ENCODE peak calls at places on chromosomes 4 and X, in eight cellular contexts. P is GM12878, O is neural progenitor cell, L is HCT116, M is IMR-90, D is mesendoderm, C is H9, F is fibroblast of lung. B is an unnamed sample.

GRCh38 chr4:136012250-136012649 is 1520.0 kb downstream of the PCDH18 start:
- DNase-seq in P (no peak), O (peak), L (no peak), M (no peak), D (peak), C (no peak), F (peak), B (no peak)

GRCh38 chrX:136584545-136584944 is 52.5 kb downstream of the VGLL1 start:
- DNase-seq in P (no peak), O (no peak), L (no peak), M (no peak), D (no peak), C (no peak), F (no peak), B (no peak)

GRCh38 chrX:36868592-36868991 is 139.6 kb upstream of the FAM47C start:
- DNase-seq in P (no peak), O (no peak), L (no peak), M (no peak), D (no peak), C (no peak), F (no peak), B (no peak)

GRCh38 chrX:136251042-136251991 is at the start of gene MAP7D3:
- DNase-seq in P (no peak), O (peak), L (peak), M (peak), D (peak), C (peak), F (peak), B (peak)

GRCh38 chr4:41679991-41680390 is 68.5 kb downstream of the PHOX2B start:
- DNase-seq in P (no peak), O (no peak), L (no peak), M (peak), D (peak), C (no peak), F (no peak), B (peak)

GRCh38 chr4:39976945-39977488 is 694 bp downstream of the PDS5A start:
- DNase-seq in P (no peak), O (peak), L (no peak), M (no peak), D (peak), C (peak), F (peak), B (no peak)

GRCh38 chrX:39815621-39816020 is 282.1 kb downstream of the BCOR start:
- DNase-seq in P (no peak), O (no peak), L (no peak), M (peak), D (peak), C (peak), F (no peak), B (no peak)

GRCh38 chr4:86848732-86849617 is at the start of gene SLC10A6:
- DNase-seq in P (no peak), O (no peak), L (no peak), M (no peak), D (no peak), C (no peak), F (no peak), B (peak)

GRCh38 chrX:153769158-153769864 is 5.3 kb downstream of the PLXNB3 start:
- DNase-seq in P (no peak), O (no peak), L (no peak), M (no peak), D (no peak), C (peak), F (no peak), B (no peak)

GRCh38 chr4:6732441-6733357 is 16.7 kb downstream of the BLOC1S4 start:
- DNase-seq in P (no peak), O (no peak), L (peak), M (peak), D (peak), C (no peak), F (peak), B (peak)

GRCh38 chr4:41141910-41142309 is 72.4 kb downstream of the APBB2 start:
- DNase-seq in P (no peak), O (no peak), L (no peak), M (peak), D (no peak), C (no peak), F (peak), B (no peak)

GRCh38 chrX:148310402-148311200 is 189.8 kb upstream of the AFF2 start:
- DNase-seq in P (peak), O (no peak), L (no peak), M (no peak), D (no peak), C (no peak), F (no peak), B (no peak)

GRCh38 chr4:100017627-100018310 is 67.7 kb upstream of the H2AZ1 start:
- DNase-seq in P (no peak), O (no peak), L (no peak), M (peak), D (no peak), C (no peak), F (no peak), B (peak)

GRCh38 chrX:140766024-140766611 is 56.6 kb downstream of the LINC00632 start:
- DNase-seq in P (no peak), O (peak), L (no peak), M (peak), D (peak), C (peak), F (peak), B (no peak)

GRCh38 chr4:110449947-110450346 is 26.0 kb upstream of the ENPEP start:
- DNase-seq in P (no peak), O (no peak), L (no peak), M (no peak), D (no peak), C (no peak), F (no peak), B (no peak)

GRCh38 chr4:163173713-163174112 is 7.0 kb upstream of the NAF1 start:
- DNase-seq in P (no peak), O (no peak), L (no peak), M (no peak), D (no peak), C (no peak), F (no peak), B (no peak)

GRCh38 chr4:166594326-166594946 is 639.9 kb downstream of the SPOCK3 start:
- DNase-seq in P (peak), O (peak), L (peak), M (no peak), D (peak), C (peak), F (peak), B (peak)

GRCh38 chr4:92305878-92306520 is 2.2 kb downstream of the GRID2 start:
- DNase-seq in P (no peak), O (peak), L (no peak), M (no peak), D (peak), C (no peak), F (no peak), B (no peak)

GRCh38 chr4:64341711-64342110 is 67.5 kb downstream of the TECRL start:
- DNase-seq in P (no peak), O (no peak), L (no peak), M (no peak), D (no peak), C (no peak), F (no peak), B (no peak)

GRCh38 chrX:39576081-39576701 is 521.6 kb downstream of the BCOR start:
- DNase-seq in P (no peak), O (peak), L (no peak), M (no peak), D (no peak), C (peak), F (no peak), B (no peak)

GRCh38 chrX:153984351-153985178 is 12.0 kb downstream of the TMEM187 start:
- DNase-seq in P (no peak), O (no peak), L (no peak), M (no peak), D (no peak), C (no peak), F (no peak), B (no peak)

GRCh38 chrX:32448320-32448719 is 763.0 kb downstream of the DMD start:
- DNase-seq in P (peak), O (no peak), L (no peak), M (no peak), D (no peak), C (no peak), F (peak), B (no peak)

GRCh38 chr4:183140911-183141320 is 41.9 kb downstream of the WWC2 start:
- DNase-seq in P (no peak), O (no peak), L (no peak), M (peak), D (peak), C (no peak), F (no peak), B (peak)

GRCh38 chr4:3727847-3728469 is 38.2 kb upstream of the ADRA2C start:
- DNase-seq in P (no peak), O (no peak), L (no peak), M (no peak), D (no peak), C (no peak), F (no peak), B (no peak)

GRCh38 chrX:19554786-19555185 is 39.5 kb upstream of the MAP3K15 start:
- DNase-seq in P (peak), O (no peak), L (no peak), M (peak), D (no peak), C (no peak), F (peak), B (no peak)
- H3K4me2 ChIP-seq in P (peak), O (no peak), L (no peak), M (no peak), D (no peak), C (no peak), F (no peak), B (no peak)

GRCh38 chr4:54542540-54543041 is 115.2 kb upstream of the KIT start:
- DNase-seq in P (no peak), O (peak), L (no peak), M (peak), D (peak), C (no peak), F (no peak), B (no peak)

GRCh38 chr4:54540931-54541330 is 116.8 kb upstream of the KIT start:
- DNase-seq in P (no peak), O (no peak), L (no peak), M (no peak), D (no peak), C (no peak), F (no peak), B (no peak)

GRCh38 chr4:54541426-54542118 is 116.2 kb upstream of the KIT start:
- DNase-seq in P (no peak), O (peak), L (no peak), M (peak), D (peak), C (no peak), F (no peak), B (peak)

GRCh38 chr4:54542119-54542438 is 115.7 kb upstream of the KIT start:
- DNase-seq in P (no peak), O (no peak), L (no peak), M (no peak), D (no peak), C (no peak), F (no peak), B (no peak)

GRCh38 chr4:54543088-54543795 is 114.5 kb upstream of the KIT start:
- DNase-seq in P (no peak), O (no peak), L (no peak), M (peak), D (no peak), C (no peak), F (no peak), B (peak)
- H3K4me2 ChIP-seq in P (no peak), O (no peak), L (no peak), M (no peak), D (no peak), C (no peak), F (no peak), B (no peak)

GRCh38 chrX:149881081-149881711 is at the start of gene MAGEA8:
- DNase-seq in P (no peak), O (peak), L (no peak), M (no peak), D (peak), C (peak), F (no peak), B (peak)

GRCh38 chrX:149871940-149872339 is 9.0 kb upstream of the MAGEA8 start:
- DNase-seq in P (peak), O (peak), L (peak), M (no peak), D (peak), C (peak), F (no peak), B (peak)

GRCh38 chrX:149877157-149877556 is 3.8 kb upstream of the MAGEA8 start:
- DNase-seq in P (no peak), O (no peak), L (no peak), M (no peak), D (no peak), C (no peak), F (no peak), B (no peak)

GRCh38 chrX:149877636-149878035 is 3.3 kb upstream of the MAGEA8 start:
- DNase-seq in P (no peak), O (no peak), L (no peak), M (no peak), D (peak), C (no peak), F (peak), B (peak)
- H3K4me2 ChIP-seq in P (no peak), O (no peak), L (no peak), M (no peak), D (no peak), C (no peak), F (no peak), B (no peak)

GRCh38 chrX:17380221-17380620 is 5.2 kb downstream of the NHS start:
- DNase-seq in P (no peak), O (no peak), L (no peak), M (no peak), D (no peak), C (no peak), F (no peak), B (no peak)

GRCh38 chrX:17375631-17376380 is 806 bp downstream of the NHS start:
- DNase-seq in P (no peak), O (peak), L (no peak), M (peak), D (peak), C (peak), F (peak), B (peak)

GRCh38 chrX:17376381-17377046 is 1.5 kb downstream of the NHS start:
- DNase-seq in P (no peak), O (peak), L (no peak), M (no peak), D (peak), C (no peak), F (no peak), B (peak)

GRCh38 chrX:17377047-17377692 is 2.2 kb downstream of the NHS start:
- DNase-seq in P (no peak), O (peak), L (peak), M (peak), D (peak), C (peak), F (peak), B (peak)

DNA sequence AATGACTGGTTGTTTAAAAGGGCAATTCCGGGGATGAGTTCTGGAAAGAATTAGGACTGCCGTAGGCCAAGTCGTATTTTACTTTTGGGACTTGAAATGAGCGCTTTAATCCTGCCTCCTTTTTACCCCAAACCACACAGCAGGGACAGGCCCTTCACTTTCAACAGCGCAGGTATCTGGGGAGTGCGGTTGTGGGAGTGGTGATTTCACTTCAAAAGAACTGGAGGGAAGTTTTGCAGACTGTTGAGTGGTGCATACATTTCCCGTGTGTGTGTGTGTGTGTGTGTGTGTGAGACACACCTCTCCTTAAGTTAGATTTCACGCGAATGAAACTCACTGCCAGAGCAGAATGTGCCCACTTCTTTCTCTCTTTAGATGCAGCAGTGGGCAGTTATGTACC is 2.8 kb downstream of the NHS start:
- DNase-seq in P (no peak), O (peak), L (no peak), M (no peak), D (peak), C (no peak), F (no peak), B (no peak)
- H3K4me2 ChIP-seq in P (no peak), O (peak), L (peak), M (peak), D (peak), C (peak), F (peak), B (peak)

B was measured in trophoblast cell.